ENCODE peak calls at places on chromosomes 11 and 22, in six cellular contexts. L, Y, G, Z, F and I are unnamed samples.

GRCh38 chr22:22576989-22577427 is 17.9 kb upstream of the PRAME start:
- DNase-seq in L (no peak), Y (no peak), G (no peak), Z (no peak), F (no peak), I (no peak)

GRCh38 chr11:457071-457760 is 7.1 kb downstream of the PTDSS2 start:
- DNase-seq in L (no peak), Y (no peak), G (no peak), Z (no peak), F (no peak), I (peak; percentile 58)

GRCh38 chr11:120403966-120404365 is 67.8 kb downstream of the ARHGEF12 start:
- DNase-seq in L (no peak), Y (no peak), G (no peak), Z (no peak), F (no peak), I (no peak)

GRCh38 chr22:39173787-39174497 is 21.5 kb upstream of the CBX7 start:
- DNase-seq in L (peak; percentile 52), Y (peak; percentile 20), G (no peak), Z (no peak), F (no peak), I (no peak)

GRCh38 chr22:49966716-49967332 is 6.3 kb downstream of the PIM3 start:
- DNase-seq in L (no peak), Y (no peak), G (no peak), Z (peak; percentile 51), F (peak; percentile 80), I (peak; percentile 84)

GRCh38 chr11:7251836-7252682 is at the start of gene SYT9:
- DNase-seq in L (peak; percentile 78), Y (peak; percentile 46), G (peak; percentile 3), Z (peak; percentile 93), F (no peak), I (peak; percentile 78)

GRCh38 chr11:46290598-46291309 is 13.3 kb downstream of the CREB3L1 start:
- DNase-seq in L (peak; percentile 94), Y (peak; percentile 97), G (peak; percentile 94), Z (peak; percentile 90), F (no peak), I (peak; percentile 93)

GRCh38 chr11:9005087-9005486 is 1.3 kb upstream of the NRIP3 start:
- DNase-seq in L (no peak), Y (no peak), G (no peak), Z (no peak), F (no peak), I (peak; percentile 83)

GRCh38 chr22:32985899-32986772 is 72.0 kb downstream of the SYN3 start:
- DNase-seq in L (peak; percentile 92), Y (peak; percentile 86), G (peak; percentile 49), Z (peak; percentile 88), F (peak; percentile 70), I (peak; percentile 91)

GRCh38 chr11:65545853-65546216 is 12.3 kb downstream of the LTBP3 start:
- DNase-seq in L (no peak), Y (no peak), G (no peak), Z (no peak), F (no peak), I (peak; percentile 69)

GRCh38 chr22:23608583-23608982 is 23.5 kb downstream of the DRICH1 start:
- DNase-seq in L (peak; percentile 63), Y (peak; percentile 48), G (peak; percentile 6), Z (peak; percentile 88), F (no peak), I (peak; percentile 89)

GRCh38 chr11:45180888-45181594 is 34.6 kb downstream of the PRDM11 start:
- DNase-seq in L (peak; percentile 45), Y (peak; percentile 86), G (peak; percentile 33), Z (peak; percentile 15), F (no peak), I (peak; percentile 99)

GRCh38 chr22:20401376-20402020 is 7.5 kb downstream of the ZNF74 start:
- DNase-seq in L (no peak), Y (no peak), G (no peak), Z (no peak), F (no peak), I (no peak)

GRCh38 chr22:41934284-41935014 is 7.8 kb upstream of the TNFRSF13C start:
- DNase-seq in L (no peak), Y (no peak), G (no peak), Z (no peak), F (no peak), I (peak; percentile 52)

GRCh38 chr11:86719781-86720463 is 47.5 kb upstream of the ME3 start:
- DNase-seq in L (peak; percentile 91), Y (peak; percentile 79), G (peak; percentile 97), Z (no peak), F (no peak), I (peak; percentile 81)

GRCh38 chr11:108224908-108225786 is 2.3 kb downstream of the ATM start:
- DNase-seq in L (no peak), Y (peak; percentile 28), G (no peak), Z (no peak), F (no peak), I (no peak)

GRCh38 chr11:38814670-38815069 is 2216.6 kb upstream of the RAG2 start:
- DNase-seq in L (no peak), Y (no peak), G (peak; percentile 89), Z (no peak), F (no peak), I (no peak)

GRCh38 chr11:69355346-69355940 is 61.5 kb downstream of the MYEOV start:
- DNase-seq in L (no peak), Y (no peak), G (no peak), Z (no peak), F (no peak), I (no peak)

GRCh38 chr11:64207247-64208085 is 945 bp downstream of the FERMT3 start:
- DNase-seq in L (peak; percentile 77), Y (peak; percentile 90), G (peak; percentile 73), Z (peak; percentile 2), F (no peak), I (peak; percentile 97)

GRCh38 chr11:78933361-78933760 is 358.7 kb upstream of the NARS2 start:
- DNase-seq in L (no peak), Y (no peak), G (no peak), Z (no peak), F (no peak), I (no peak)

GRCh38 chr11:119892311-119892808 is 163.4 kb upstream of the NECTIN1 start:
- DNase-seq in L (peak; percentile 29), Y (no peak), G (no peak), Z (peak; percentile 71), F (no peak), I (no peak)

GRCh38 chr11:112784323-112785073 is 176.7 kb upstream of the NCAM1 start:
- DNase-seq in L (peak; percentile 31), Y (peak; percentile 40), G (peak; percentile 94), Z (peak; percentile 39), F (no peak), I (no peak)

GRCh38 chr11:118138839-118139420 is 13.7 kb downstream of the SCN4B start:
- DNase-seq in L (no peak), Y (no peak), G (no peak), Z (no peak), F (no peak), I (peak; percentile 66)

GRCh38 chr11:5524756-5525155 is 8.3 kb upstream of the UBQLNL start:
- DNase-seq in L (no peak), Y (no peak), G (no peak), Z (no peak), F (no peak), I (no peak)

GRCh38 chr11:82733444-82734119 is at the start of gene FAM181B:
- DNase-seq in L (peak; percentile 88), Y (peak; percentile 44), G (no peak), Z (peak; percentile 93), F (no peak), I (peak; percentile 88)

GRCh38 chr22:44585559-44586121 is 87.6 kb upstream of the RTL6 start:
- DNase-seq in L (no peak), Y (no peak), G (no peak), Z (no peak), F (no peak), I (peak; percentile 74)

GRCh38 chr11:17822021-17822781 is 87.6 kb downstream of the KCNC1 start:
- DNase-seq in L (no peak), Y (peak; percentile 83), G (peak; percentile 47), Z (no peak), F (no peak), I (no peak)

GRCh38 chr11:76803811-76804600 is 20.9 kb downstream of the TSKU start:
- DNase-seq in L (no peak), Y (peak; percentile 92), G (peak; percentile 31), Z (no peak), F (no peak), I (peak; percentile 92)

GRCh38 chr11:113045146-113045545 is 83.9 kb downstream of the NCAM1 start:
- DNase-seq in L (peak; percentile 32), Y (no peak), G (no peak), Z (no peak), F (no peak), I (no peak)

GRCh38 chr11:3225826-3226750 is 6.1 kb downstream of the MRGPRE start:
- DNase-seq in L (no peak), Y (peak; percentile 38), G (no peak), Z (no peak), F (no peak), I (peak; percentile 91)

GRCh38 chr11:60851327-60852059 is 4.3 kb downstream of the PTGDR2 start:
- DNase-seq in L (no peak), Y (no peak), G (no peak), Z (no peak), F (no peak), I (peak; percentile 77)
- H3K4me2 ChIP-seq in L (no peak overlapping the region), Y (no peak overlapping the region), G (no peak overlapping the region), Z (no peak overlapping the region), F (no peak overlapping the region), I (no peak overlapping the region)

GRCh38 chr11:111253630-111254029 is 8.1 kb downstream of the POU2AF2 start:
- DNase-seq in L (no peak), Y (no peak), G (no peak), Z (no peak), F (no peak), I (no peak)

DNA sequence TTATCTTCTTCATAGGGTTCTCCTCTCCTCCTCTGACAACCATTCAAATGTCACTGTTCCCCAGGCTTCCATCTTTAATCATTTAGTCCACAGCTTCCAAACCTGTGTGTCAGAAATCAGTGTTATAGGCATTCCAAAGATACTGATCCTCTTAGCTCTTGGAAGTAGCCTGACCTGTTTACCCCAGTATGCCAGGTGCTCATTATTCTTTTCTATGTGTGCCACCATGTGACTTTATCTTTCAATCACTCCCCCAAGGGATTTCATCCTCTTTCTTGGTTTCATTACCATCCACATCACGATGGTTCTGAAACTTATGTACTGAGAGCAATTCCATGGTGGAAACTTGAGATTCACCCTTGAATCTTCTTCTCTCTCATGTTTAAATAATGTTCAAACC is 7.6 kb downstream of the POU2AF2 start:
- DNase-seq in L (no peak), Y (no peak), G (no peak), Z (no peak), F (no peak), I (no peak)
- H3K4me2 ChIP-seq in L (no peak overlapping the region), Y (no peak overlapping the region), G (no peak overlapping the region), Z (no peak overlapping the region), F (no peak overlapping the region), I (no peak overlapping the region)

GRCh38 chr11:72735495-72736027 is 16.6 kb downstream of the ARAP1 start:
- DNase-seq in L (peak; percentile 98), Y (peak; percentile 78), G (peak; percentile 40), Z (no peak), F (peak; percentile 47), I (peak; percentile 83)
- H3K4me2 ChIP-seq in L (no peak overlapping the region), Y (no peak overlapping the region), G (peak overlapping the region; percentile 18), Z (no peak overlapping the region), F (no peak overlapping the region), I (no peak overlapping the region)

DNA sequence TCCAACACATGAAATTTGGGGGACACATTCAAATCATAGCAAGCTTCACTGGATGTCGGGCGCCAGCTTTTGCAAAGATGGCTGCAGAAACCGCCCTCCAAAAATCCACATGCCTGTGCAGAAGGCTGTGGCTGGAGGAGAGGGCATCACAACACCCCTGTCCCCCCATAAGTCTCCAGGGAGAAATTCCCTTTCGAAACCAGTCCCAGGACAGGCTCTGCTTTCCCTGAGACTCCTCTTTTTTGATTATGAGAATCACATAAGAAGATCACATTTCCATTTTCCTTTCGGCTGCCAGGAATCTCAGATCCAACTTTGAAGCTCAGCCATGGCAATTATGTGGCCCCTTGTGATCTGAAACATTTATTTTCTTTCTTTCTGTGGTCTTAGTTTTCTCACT is 9.7 kb downstream of the LIF start:
- DNase-seq in L (no peak), Y (no peak), G (no peak), Z (no peak), F (no peak), I (peak; percentile 66)
- H3K4me2 ChIP-seq in L (no peak overlapping the region), Y (no peak overlapping the region), G (no peak overlapping the region), Z (no peak overlapping the region), F (no peak overlapping the region), I (no peak overlapping the region)